ENCODE peak calls at places on chromosomes 16 and 17, in seven cellular contexts. P is heart right ventricle, M is left lung, E is HCT116, O is stomach, N is astrocyte, W is A549. V is an unnamed sample. For H3K9me3, the result is how much of the 10 kb centered on the place peaks cover.

GRCh38 chr16:4613636-4614570 is 785 bp downstream of the UBALD1 start:
- DNase-seq in P (peak), M (peak), E (no peak), O (no peak), N (peak), W (peak), V (no peak)

GRCh38 chr16:9256196-9256595 is 164.8 kb downstream of the HAPSTR1 start:
- DNase-seq in P (peak), M (no peak), E (peak), O (peak), N (no peak), W (peak), V (no peak)

GRCh38 chr17:45050680-45051059 is 762 bp downstream of the DCAKD start:
- DNase-seq in P (no peak), M (no peak), E (no peak), O (no peak), N (no peak), W (peak), V (no peak)

GRCh38 chr17:39739885-39740356 is 2.2 kb downstream of the GRB7 start:
- DNase-seq in P (no peak), M (no peak), E (no peak), O (no peak), N (no peak), W (no peak), V (no peak)

GRCh38 chr16:3654249-3654991 is at the start of gene DNASE1:
- DNase-seq in P (peak), M (peak), E (peak), O (peak), N (peak), W (peak), V (no peak)

GRCh38 chr16:66948034-66948821 is 12.8 kb upstream of the CES3 start:
- DNase-seq in P (no peak), M (peak), E (no peak), O (peak), N (no peak), W (no peak), V (no peak)

GRCh38 chr16:63684116-63684515 is 1437.7 kb downstream of the CDH11 start:
- DNase-seq in P (no peak), M (no peak), E (no peak), O (no peak), N (no peak), W (no peak), V (no peak)

GRCh38 chr16:89829630-89830437 is 1.6 kb downstream of the SPIRE2 start:
- DNase-seq in P (no peak), M (no peak), E (no peak), O (no peak), N (no peak), W (no peak), V (no peak)

GRCh38 chr17:81009124-81009523 is 17.5 kb downstream of the CHMP6 start:
- DNase-seq in P (no peak), M (peak), E (no peak), O (no peak), N (no peak), W (no peak), V (no peak)

GRCh38 chr16:59290718-59291117 is 556.6 kb upstream of the GOT2 start:
- DNase-seq in P (no peak), M (no peak), E (no peak), O (no peak), N (no peak), W (no peak), V (no peak)

GRCh38 chr17:8463089-8463488 is 27.4 kb downstream of the NDEL1 start:
- DNase-seq in P (no peak), M (no peak), E (no peak), O (no peak), N (no peak), W (no peak), V (no peak)

GRCh38 chr17:33511670-33512069 is 218.6 kb upstream of the ASIC2 start:
- DNase-seq in P (no peak), M (no peak), E (no peak), O (no peak), N (no peak), W (no peak), V (no peak)

GRCh38 chr17:1399366-1399678 is 700 bp downstream of the YWHAE start:
- DNase-seq in P (no peak), M (peak), E (no peak), O (peak), N (no peak), W (no peak), V (no peak)

GRCh38 chr16:27174798-27175197 is 28.5 kb upstream of the KDM8 start:
- DNase-seq in P (no peak), M (no peak), E (no peak), O (no peak), N (peak), W (peak), V (no peak)

GRCh38 chr17:69625449-69625848 is 211.0 kb downstream of the MAP2K6 start:
- DNase-seq in P (no peak), M (no peak), E (no peak), O (no peak), N (no peak), W (no peak), V (no peak)

GRCh38 chr17:69654981-69655581 is 240.6 kb downstream of the MAP2K6 start:
- DNase-seq in P (no peak), M (no peak), E (no peak), O (no peak), N (peak), W (peak), V (no peak)

GRCh38 chr16:52964290-52964689 is 88.4 kb downstream of the CHD9NB start:
- DNase-seq in P (no peak), M (no peak), E (no peak), O (no peak), N (peak), W (no peak), V (no peak)

GRCh38 chr17:17125136-17126084 is 80.7 kb downstream of the PLD6 start:
- DNase-seq in P (no peak), M (peak), E (no peak), O (no peak), N (no peak), W (no peak), V (no peak)

GRCh38 chr17:70047619-70048018 is 27.4 kb upstream of the KCNJ16 start:
- DNase-seq in P (no peak), M (no peak), E (no peak), O (no peak), N (no peak), W (peak), V (no peak)

DNA sequence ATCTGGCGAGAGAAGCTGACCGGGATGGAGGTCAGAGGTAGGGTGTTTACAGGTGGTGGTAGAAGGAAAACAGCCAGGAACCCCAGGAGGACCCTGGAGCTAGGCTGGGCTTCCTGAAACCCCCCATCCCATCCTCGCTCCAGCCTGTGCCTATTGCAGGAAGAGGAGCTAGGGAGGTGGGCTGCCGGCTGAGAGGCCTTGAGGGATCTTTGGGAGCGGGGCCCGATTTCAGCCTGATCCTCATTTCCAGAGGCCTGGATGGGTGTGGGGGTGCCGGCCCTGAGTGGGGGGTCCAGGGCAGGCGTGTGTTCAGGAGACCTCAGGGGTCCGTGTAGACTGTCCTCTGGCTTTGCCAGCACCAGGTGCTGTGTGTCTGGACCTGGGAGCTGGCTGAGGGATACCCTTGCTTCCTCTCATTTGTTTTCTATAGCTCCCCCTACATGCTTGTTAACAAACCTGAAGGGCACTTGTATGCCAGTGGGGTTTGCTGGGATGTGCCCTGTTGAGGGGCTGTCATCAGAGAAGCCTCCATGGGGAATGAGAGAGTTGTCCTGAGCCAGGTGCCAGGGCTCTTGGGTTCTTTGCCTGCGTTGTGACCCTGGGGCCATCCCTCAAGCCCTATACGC is 18.9 kb upstream of the RAP1GAP2 start:
- DNase-seq in P (no peak), M (no peak), E (no peak), O (no peak), N (no peak), W (no peak), V (no peak)
- TF ChIP-seq CTCF in P (no peak), M (no peak), E (no peak), O (no peak), N (no peak), W (peak), V (no peak)

GRCh38 chr17:27081002-27081638 is 212.8 kb upstream of the WSB1 start:
- DNase-seq in P (no peak), M (no peak), E (no peak), O (no peak), N (no peak), W (no peak), V (no peak)
- H3K9me3 ChIP-seq in P (under half), M (under half), E (under half), O (under half), N (under half), W (under half), V (under half)

GRCh38 chr17:49997773-49998703 is 3.0 kb upstream of the DLX3 start:
- DNase-seq in P (peak), M (peak), E (peak), O (peak), N (peak), W (peak), V (no peak)
- TF ChIP-seq CTCF in P (peak), M (peak), E (peak), O (no peak), N (peak), W (peak), V (peak)

GRCh38 chr17:51006601-51007000 is 114.1 kb downstream of the SPAG9 start:
- DNase-seq in P (no peak), M (no peak), E (no peak), O (no peak), N (peak), W (no peak), V (no peak)
- H3K9me3 ChIP-seq in P (under half), M (under half), E (under half), O (under half), N (under half), W (under half), V (under half)

V was measured in esophagus squamous epithelium.